ENCODE peak calls at places on chromosome 19, in nine cellular contexts. One of them, this sample, is unnamed. For H3K4me1, the result is how much of the 10 kb centered on the place peaks cover.

GRCh38 chr19:55446060-55446459 is 3.0 kb upstream of the SHISA7 start:
- DNase-seq in ovary: no peak
- DNase-seq in PC-3: no peak
- DNase-seq in body of pancreas: no peak
- DNase-seq in astrocyte: no peak
- DNase-seq in uterus: no peak
- DNase-seq in H1: no peak
- DNase-seq in IMR-90: no peak
- DNase-seq in tibial artery: no peak
- DNase-seq in this sample: no peak

GRCh38 chr19:14406645-14407331 is 12.4 kb downstream of the DDX39A start:
- DNase-seq in ovary: no peak
- DNase-seq in PC-3: no peak
- DNase-seq in body of pancreas: no peak
- DNase-seq in astrocyte: no peak
- DNase-seq in uterus: no peak
- DNase-seq in H1: no peak
- DNase-seq in IMR-90: no peak
- DNase-seq in tibial artery: no peak
- DNase-seq in this sample: no peak

GRCh38 chr19:45746866-45747265 is 13.6 kb downstream of the MEIOSIN start:
- DNase-seq in ovary: no peak
- DNase-seq in PC-3: no peak
- DNase-seq in body of pancreas: no peak
- DNase-seq in astrocyte: no peak
- DNase-seq in uterus: no peak
- DNase-seq in H1: no peak
- DNase-seq in IMR-90: no peak
- DNase-seq in tibial artery: no peak
- DNase-seq in this sample: no peak

GRCh38 chr19:14545716-14546082 is 16.3 kb downstream of the TECR start:
- DNase-seq in ovary: no peak
- DNase-seq in PC-3: no peak
- DNase-seq in body of pancreas: no peak
- DNase-seq in astrocyte: no peak
- DNase-seq in uterus: no peak
- DNase-seq in H1: no peak
- DNase-seq in IMR-90: no peak
- DNase-seq in tibial artery: no peak
- DNase-seq in this sample: no peak

GRCh38 chr19:43489979-43490599 is 14.5 kb downstream of the PHLDB3 start:
- DNase-seq in ovary: no peak
- DNase-seq in PC-3: no peak
- DNase-seq in body of pancreas: no peak
- DNase-seq in astrocyte: no peak
- DNase-seq in uterus: no peak
- DNase-seq in H1: no peak
- DNase-seq in IMR-90: no peak
- DNase-seq in tibial artery: no peak
- DNase-seq in this sample: no peak

GRCh38 chr19:37309834-37310575 is 60.9 kb upstream of the ZNF527 start:
- DNase-seq in ovary: no peak
- DNase-seq in PC-3: no peak
- DNase-seq in body of pancreas: no peak
- DNase-seq in astrocyte: no peak
- DNase-seq in uterus: no peak
- DNase-seq in H1: no peak
- DNase-seq in IMR-90: no peak
- DNase-seq in tibial artery: no peak
- DNase-seq in this sample: no peak

GRCh38 chr19:15251749-15252397 is 19.6 kb upstream of the EPHX3 start:
- DNase-seq in ovary: peak
- DNase-seq in PC-3: peak
- DNase-seq in body of pancreas: peak
- DNase-seq in astrocyte: peak
- DNase-seq in uterus: peak
- DNase-seq in H1: peak
- DNase-seq in IMR-90: peak
- DNase-seq in tibial artery: peak
- DNase-seq in this sample: peak

GRCh38 chr19:32570081-32570785 is 10.8 kb upstream of the PDCD5 start:
- DNase-seq in ovary: peak
- DNase-seq in PC-3: peak
- DNase-seq in body of pancreas: peak
- DNase-seq in astrocyte: peak
- DNase-seq in uterus: peak
- DNase-seq in H1: no peak
- DNase-seq in IMR-90: peak
- DNase-seq in tibial artery: no peak
- DNase-seq in this sample: peak

GRCh38 chr19:38917921-38918491 is 6.0 kb upstream of the CCER2 start:
- DNase-seq in ovary: no peak
- DNase-seq in PC-3: peak
- DNase-seq in body of pancreas: no peak
- DNase-seq in astrocyte: no peak
- DNase-seq in uterus: no peak
- DNase-seq in H1: no peak
- DNase-seq in IMR-90: no peak
- DNase-seq in tibial artery: peak
- DNase-seq in this sample: no peak

GRCh38 chr19:7515471-7516226 is at the start of gene ZNF358:
- DNase-seq in ovary: peak
- DNase-seq in PC-3: peak
- DNase-seq in body of pancreas: peak
- DNase-seq in astrocyte: peak
- DNase-seq in uterus: peak
- DNase-seq in H1: no peak
- DNase-seq in IMR-90: peak
- DNase-seq in tibial artery: peak
- DNase-seq in this sample: peak

GRCh38 chr19:44621367-44621766 is 8.0 kb downstream of the IGSF23 start:
- DNase-seq in ovary: no peak
- DNase-seq in PC-3: no peak
- DNase-seq in body of pancreas: no peak
- DNase-seq in astrocyte: no peak
- DNase-seq in uterus: no peak
- DNase-seq in H1: no peak
- DNase-seq in IMR-90: no peak
- DNase-seq in tibial artery: no peak
- DNase-seq in this sample: no peak

GRCh38 chr19:44620667-44621066 is 7.3 kb downstream of the IGSF23 start:
- DNase-seq in ovary: no peak
- DNase-seq in PC-3: no peak
- DNase-seq in body of pancreas: no peak
- DNase-seq in astrocyte: peak
- DNase-seq in uterus: no peak
- DNase-seq in H1: no peak
- DNase-seq in IMR-90: peak
- DNase-seq in tibial artery: no peak
- DNase-seq in this sample: no peak

GRCh38 chr19:44624840-44625354 is 11.5 kb downstream of the IGSF23 start:
- DNase-seq in ovary: no peak
- DNase-seq in PC-3: no peak
- DNase-seq in body of pancreas: no peak
- DNase-seq in astrocyte: no peak
- DNase-seq in uterus: no peak
- DNase-seq in H1: no peak
- DNase-seq in IMR-90: no peak
- DNase-seq in tibial artery: no peak
- DNase-seq in this sample: no peak

GRCh38 chr19:44623626-44624025 is 10.3 kb downstream of the IGSF23 start:
- DNase-seq in ovary: no peak
- DNase-seq in PC-3: no peak
- DNase-seq in body of pancreas: no peak
- DNase-seq in astrocyte: no peak
- DNase-seq in uterus: no peak
- DNase-seq in H1: no peak
- DNase-seq in IMR-90: no peak
- DNase-seq in tibial artery: no peak
- DNase-seq in this sample: no peak

DNA sequence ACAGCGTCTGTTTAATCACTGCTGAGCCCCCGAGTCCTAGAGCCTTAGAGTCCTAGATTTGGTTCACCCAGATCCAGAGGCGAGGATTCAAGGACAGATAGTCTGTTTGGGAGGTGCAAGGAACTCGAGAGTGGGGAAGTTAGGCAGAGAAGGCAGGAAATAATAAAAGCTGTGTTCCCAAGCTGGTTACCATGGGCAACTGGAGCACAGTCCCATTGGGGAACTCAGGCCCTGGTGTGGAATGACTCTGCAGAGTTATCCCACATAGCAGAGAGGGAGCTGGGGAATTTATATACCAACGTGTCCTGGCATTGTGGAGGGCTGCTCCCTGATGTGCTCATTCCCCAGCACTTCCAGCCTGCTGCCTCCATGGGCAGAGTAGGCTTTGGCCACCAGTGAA is 9.7 kb downstream of the IGSF23 start:
- DNase-seq in ovary: no peak
- DNase-seq in PC-3: peak
- DNase-seq in body of pancreas: peak
- DNase-seq in astrocyte: peak
- DNase-seq in uterus: no peak
- DNase-seq in H1: no peak
- DNase-seq in IMR-90: peak
- DNase-seq in tibial artery: no peak
- DNase-seq in this sample: peak
- H3K4me1 ChIP-seq in ovary: under half
- H3K4me1 ChIP-seq in PC-3: under half
- H3K4me1 ChIP-seq in body of pancreas: under half
- H3K4me1 ChIP-seq in astrocyte: under half
- H3K4me1 ChIP-seq in uterus: under half
- H3K4me1 ChIP-seq in H1: under half
- H3K4me1 ChIP-seq in IMR-90: under half
- H3K4me1 ChIP-seq in tibial artery: under half
- H3K4me1 ChIP-seq in this sample: under half

DNA sequence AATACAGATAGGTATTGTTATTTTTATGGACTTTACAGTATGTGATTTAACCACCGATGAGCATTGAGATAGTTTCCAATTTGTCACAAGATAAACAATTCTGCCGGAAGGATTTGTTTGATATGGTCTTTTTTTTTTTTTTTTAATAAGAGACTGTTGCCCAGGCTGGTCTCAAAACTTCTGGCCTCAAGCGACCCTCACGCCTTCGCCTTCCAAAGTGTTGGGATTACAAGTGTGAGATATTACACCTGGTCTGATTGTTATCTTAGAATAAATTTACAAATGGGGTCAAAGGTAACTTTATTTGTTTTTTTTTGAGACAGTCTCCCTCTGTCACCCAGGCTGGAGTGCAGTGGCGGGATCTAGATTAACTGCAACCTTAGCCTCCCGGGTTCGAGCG is 1.2 kb downstream of the GARRE1 start:
- DNase-seq in ovary: no peak
- DNase-seq in PC-3: no peak
- DNase-seq in body of pancreas: peak
- DNase-seq in astrocyte: no peak
- DNase-seq in uterus: no peak
- DNase-seq in H1: no peak
- DNase-seq in IMR-90: no peak
- DNase-seq in tibial artery: no peak
- DNase-seq in this sample: no peak
- H3K4me1 ChIP-seq in ovary: under half
- H3K4me1 ChIP-seq in PC-3: under half
- H3K4me1 ChIP-seq in body of pancreas: under half
- H3K4me1 ChIP-seq in astrocyte: under half
- H3K4me1 ChIP-seq in uterus: under half
- H3K4me1 ChIP-seq in H1: under half
- H3K4me1 ChIP-seq in IMR-90: under half
- H3K4me1 ChIP-seq in tibial artery: under half
- H3K4me1 ChIP-seq in this sample: under half

DNA sequence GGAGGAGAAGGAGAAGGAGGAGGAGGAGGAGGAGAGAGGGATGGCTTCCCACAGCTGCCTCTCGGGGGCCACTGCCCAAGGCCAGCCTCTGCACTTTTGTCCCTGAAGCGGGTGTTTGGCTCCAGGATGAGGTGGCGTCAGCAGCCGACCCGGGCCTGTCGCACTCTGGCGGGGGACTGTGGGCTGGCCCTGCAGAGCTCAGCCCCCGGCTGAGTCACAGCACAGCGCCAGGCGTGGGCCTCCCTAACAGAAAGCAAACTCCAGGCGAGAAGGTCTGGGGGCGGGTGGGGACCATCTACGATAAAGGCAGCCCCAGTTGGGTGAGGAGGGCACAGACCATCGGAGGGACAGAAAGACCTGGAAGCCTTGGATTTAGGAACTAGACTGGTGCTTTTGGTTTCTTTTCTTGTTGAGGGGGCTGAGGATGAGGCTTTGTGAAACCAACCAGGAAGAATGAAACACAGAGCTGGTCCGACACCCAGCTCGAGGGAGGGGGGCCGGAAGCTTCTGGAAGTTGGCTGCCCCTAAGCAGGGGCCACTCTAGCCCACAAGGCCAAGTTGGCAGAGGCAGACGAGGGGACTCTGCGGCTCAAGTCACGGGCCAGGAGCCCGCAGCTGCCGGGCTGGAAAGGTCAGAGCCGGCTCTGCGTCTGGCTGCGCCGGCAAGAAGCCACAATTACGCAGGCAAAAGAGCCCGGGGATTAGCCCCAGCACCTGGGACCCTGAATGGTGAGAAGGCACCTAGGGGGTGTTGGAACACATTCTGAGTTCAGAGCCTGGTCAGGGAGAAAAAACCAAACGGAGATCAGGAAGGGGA is 18.2 kb downstream of the LSM4 start:
- DNase-seq in ovary: peak
- DNase-seq in PC-3: peak
- DNase-seq in body of pancreas: peak
- DNase-seq in astrocyte: peak
- DNase-seq in uterus: peak
- DNase-seq in H1: no peak
- DNase-seq in IMR-90: peak
- DNase-seq in tibial artery: peak
- DNase-seq in this sample: peak
- H3K4me1 ChIP-seq in ovary: under half
- H3K4me1 ChIP-seq in PC-3: under half
- H3K4me1 ChIP-seq in body of pancreas: under half
- H3K4me1 ChIP-seq in astrocyte: under half
- H3K4me1 ChIP-seq in uterus: under half
- H3K4me1 ChIP-seq in H1: under half
- H3K4me1 ChIP-seq in IMR-90: under half
- H3K4me1 ChIP-seq in tibial artery: half or more
- H3K4me1 ChIP-seq in this sample: half or more

DNA sequence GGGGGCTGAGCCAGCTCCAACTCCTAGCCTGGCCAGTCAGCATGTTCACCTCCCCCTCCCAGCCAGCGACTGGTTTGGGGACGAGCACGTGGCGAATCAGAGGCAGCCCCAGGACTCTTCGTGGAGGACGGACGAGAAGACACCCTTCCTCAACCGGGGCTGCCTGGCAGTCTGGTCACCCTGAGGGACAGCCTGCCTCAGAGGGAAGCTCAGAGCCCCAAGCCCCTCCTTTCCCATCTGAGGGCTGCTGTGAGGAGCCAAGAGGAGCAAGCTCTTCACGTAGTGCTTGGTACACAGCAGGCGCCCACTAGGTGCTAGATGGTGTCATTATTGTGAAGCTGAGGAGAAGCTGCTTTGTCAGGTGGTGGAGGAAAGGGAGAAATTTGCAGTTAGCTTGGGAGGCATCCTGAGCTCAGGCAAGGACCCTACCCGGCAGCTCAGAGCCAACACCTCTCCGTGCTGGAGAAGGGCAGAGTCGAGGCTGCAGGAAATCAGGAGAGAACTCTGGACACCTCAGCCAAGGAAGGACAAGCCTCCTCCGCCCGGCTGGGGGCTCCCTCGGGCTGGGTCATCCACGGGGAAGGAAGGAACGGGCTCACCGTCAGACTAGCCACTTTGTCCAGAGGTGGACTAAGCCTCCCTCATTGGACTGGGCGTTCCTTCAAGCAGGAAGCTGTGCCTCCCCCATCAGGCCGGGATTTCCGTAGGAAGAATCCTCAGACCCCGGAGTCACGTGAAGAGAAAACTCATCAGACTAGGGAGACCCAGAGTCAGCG is 14.9 kb upstream of the C2CD4C start:
- DNase-seq in ovary: no peak
- DNase-seq in PC-3: no peak
- DNase-seq in body of pancreas: no peak
- DNase-seq in astrocyte: no peak
- DNase-seq in uterus: no peak
- DNase-seq in H1: no peak
- DNase-seq in IMR-90: no peak
- DNase-seq in tibial artery: no peak
- DNase-seq in this sample: peak
- H3K4me1 ChIP-seq in ovary: under half
- H3K4me1 ChIP-seq in PC-3: under half
- H3K4me1 ChIP-seq in body of pancreas: under half
- H3K4me1 ChIP-seq in astrocyte: under half
- H3K4me1 ChIP-seq in uterus: under half
- H3K4me1 ChIP-seq in H1: under half
- H3K4me1 ChIP-seq in IMR-90: under half
- H3K4me1 ChIP-seq in tibial artery: under half
- H3K4me1 ChIP-seq in this sample: under half